ENCODE peak calls at places on chromosomes 7 and 10, in four cellular contexts. L is aorta, Z is right lobe of liver, D is cardiac muscle cell. K is an unnamed sample.

GRCh38 chr10:16770141-16770540 is 47.1 kb downstream of the RSU1 start:
- DNase-seq in L (no peak), Z (no peak), D (no peak), K (no peak)

GRCh38 chr10:72727128-72727527 is 35.2 kb downstream of the MCU start:
- DNase-seq in L (no peak), Z (no peak), D (no peak), K (no peak)

GRCh38 chr10:72466018-72466417 is 111.3 kb upstream of the DNAJB12 start:
- DNase-seq in L (no peak), Z (no peak), D (no peak), K (no peak)

GRCh38 chr10:77244746-77245145 is 392.9 kb downstream of the KCNMA1 start:
- DNase-seq in L (no peak), Z (no peak), D (no peak), K (no peak)

GRCh38 chr7:102284399-102284798 is 2.3 kb upstream of the SH2B2 start:
- DNase-seq in L (no peak), Z (no peak), D (no peak), K (no peak)

GRCh38 chr7:64876792-64877713 is 26.0 kb upstream of the ZNF273 start:
- DNase-seq in L (peak; percentile 75), Z (peak; percentile 47), D (peak; percentile 22), K (peak; percentile 71)

GRCh38 chr10:44960482-44961230 is 1.1 kb downstream of the RASSF4 start:
- DNase-seq in L (peak; percentile 54), Z (no peak), D (no peak), K (no peak)

GRCh38 chr7:1291040-1291689 is 58.5 kb downstream of the UNCX start:
- DNase-seq in L (peak; percentile 37), Z (peak; percentile 12), D (peak; percentile 20), K (no peak)

GRCh38 chr10:30432631-30433285 is 1.2 kb upstream of the MAP3K8 start:
- DNase-seq in L (peak; percentile 68), Z (peak; percentile 43), D (peak; percentile 29), K (peak; percentile 32)

GRCh38 chr7:29442146-29442545 is 121.5 kb upstream of the PRR15 start:
- DNase-seq in L (no peak), Z (no peak), D (peak; percentile 33), K (no peak)

GRCh38 chr7:137628211-137628610 is 218.6 kb downstream of the DGKI start:
- DNase-seq in L (no peak), Z (no peak), D (no peak), K (no peak)

GRCh38 chr7:7564323-7564780 is 2.3 kb upstream of the MIOS start:
- DNase-seq in L (no peak), Z (no peak), D (peak; percentile 27), K (no peak)

GRCh38 chr7:142847353-142847752 is 7.5 kb upstream of the EPHB6 start:
- DNase-seq in L (no peak), Z (no peak), D (no peak), K (no peak)

GRCh38 chr10:19704544-19704943 is 111.7 kb upstream of the PLXDC2 start:
- DNase-seq in L (no peak), Z (no peak), D (no peak), K (no peak)

GRCh38 chr10:83142074-83142563 is 997.2 kb upstream of the GHITM start:
- DNase-seq in L (no peak), Z (no peak), D (no peak), K (no peak)

GRCh38 chr10:121781101-121781500 is 146.7 kb downstream of the ATE1 start:
- DNase-seq in L (no peak), Z (no peak), D (no peak), K (no peak)

GRCh38 chr10:65176994-65177393 is 1655.8 kb downstream of the REEP3 start:
- DNase-seq in L (no peak), Z (no peak), D (no peak), K (no peak)

GRCh38 chr10:14608381-14609001 is 166.2 kb downstream of the FAM107B start:
- DNase-seq in L (peak; percentile 66), Z (peak; percentile 46), D (no peak), K (no peak)
- H3K4me3 ChIP-seq in L (no peak overlapping the region), Z (no peak overlapping the region), D (no peak overlapping the region), K (no peak overlapping the region)

GRCh38 chr7:107934991-107935770 is 44.2 kb downstream of the DLD start:
- DNase-seq in L (no peak), Z (no peak), D (no peak), K (no peak)

GRCh38 chr7:107939472-107940145 is 48.6 kb downstream of the DLD start:
- DNase-seq in L (peak; percentile 78), Z (no peak), D (peak; percentile 85), K (peak; percentile 63)

GRCh38 chr7:107936312-107936711 is 45.3 kb downstream of the DLD start:
- DNase-seq in L (no peak), Z (no peak), D (no peak), K (no peak)

GRCh38 chr7:107938448-107939250 is 47.7 kb downstream of the DLD start:
- DNase-seq in L (no peak), Z (no peak), D (peak; percentile 75), K (peak; percentile 61)

GRCh38 chr7:107937514-107937913 is 46.5 kb downstream of the DLD start:
- DNase-seq in L (no peak), Z (no peak), D (no peak), K (no peak)
- H3K4me1 ChIP-seq in L (peaks cover 6% of the 10 kb centered on the region), Z (no peaks in the 10 kb centered on the region), D (peaks cover 13% of the 10 kb centered on the region), K (peaks cover 57% of the 10 kb centered on the region)

GRCh38 chr10:103841519-103841918 is 13.9 kb downstream of the SH3PXD2A start:
- DNase-seq in L (no peak), Z (no peak), D (no peak), K (no peak)

GRCh38 chr10:103840747-103841085 is 14.7 kb downstream of the SH3PXD2A start:
- DNase-seq in L (no peak), Z (no peak), D (no peak), K (no peak)

GRCh38 chr10:103843045-103843444 is 12.3 kb downstream of the SH3PXD2A start:
- DNase-seq in L (no peak), Z (no peak), D (no peak), K (no peak)

GRCh38 chr10:103843854-103844567 is 11.4 kb downstream of the SH3PXD2A start:
- DNase-seq in L (peak; percentile 78), Z (no peak), D (no peak), K (peak; percentile 82)

GRCh38 chr10:103842605-103843004 is 12.8 kb downstream of the SH3PXD2A start:
- DNase-seq in L (no peak), Z (no peak), D (no peak), K (no peak)
- H3K27ac ChIP-seq in L (no peak overlapping the region), Z (no peak overlapping the region), D (no peak overlapping the region), K (peak overlapping the region; percentile 81)

GRCh38 chr7:157002819-157003421 is 7.5 kb downstream of the MNX1 start:
- DNase-seq in L (no peak), Z (no peak), D (no peak), K (no peak)

GRCh38 chr7:157005456-157006204 is 4.8 kb downstream of the MNX1 start:
- DNase-seq in L (no peak), Z (no peak), D (no peak), K (no peak)

GRCh38 chr7:157004839-157005455 is 5.5 kb downstream of the MNX1 start:
- DNase-seq in L (no peak), Z (no peak), D (no peak), K (no peak)

GRCh38 chr7:157003445-157004049 is 6.9 kb downstream of the MNX1 start:
- DNase-seq in L (no peak), Z (no peak), D (no peak), K (no peak)

DNA sequence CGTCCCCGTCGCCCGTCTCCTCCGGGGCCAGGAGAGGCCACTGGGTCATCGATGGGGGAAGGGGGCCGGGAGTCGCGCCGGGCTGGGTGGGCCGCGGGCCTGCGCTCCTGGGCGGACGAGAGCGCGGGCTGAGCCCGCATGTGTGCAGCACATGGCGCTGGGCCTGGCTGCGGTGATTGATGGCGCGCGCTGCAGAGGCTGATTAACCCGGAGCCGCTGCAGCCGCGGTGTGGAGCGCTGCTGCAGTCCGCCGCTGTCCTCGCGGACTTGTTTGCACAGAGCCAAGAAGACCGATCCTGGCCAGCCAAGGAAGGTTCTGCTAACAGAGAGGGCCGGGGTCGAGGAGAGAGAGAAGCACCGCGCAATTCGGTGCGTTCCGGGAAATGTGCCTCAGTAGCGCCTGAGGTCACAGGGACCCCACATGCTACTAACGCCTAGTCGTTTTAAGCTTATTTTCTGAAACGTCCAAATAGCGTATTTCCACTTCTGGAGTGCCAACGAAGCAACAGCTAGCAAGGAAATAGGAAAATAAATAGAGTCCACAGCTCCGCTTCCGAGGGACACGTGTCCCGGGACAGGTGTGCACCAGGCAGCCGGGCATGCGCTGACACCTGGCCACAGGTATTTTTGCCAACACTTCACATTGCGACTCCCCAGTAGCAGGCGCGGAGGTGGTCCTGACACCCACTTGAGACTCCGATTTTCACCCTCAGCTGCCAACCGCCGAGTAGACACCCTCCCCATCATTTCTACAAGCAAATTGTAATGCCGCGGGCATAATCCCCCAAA is 6.2 kb downstream of the MNX1 start:
- DNase-seq in L (no peak), Z (no peak), D (peak; percentile 49), K (no peak)
- H3K4me3 ChIP-seq in L (no peak overlapping the region), Z (no peak overlapping the region), D (no peak overlapping the region), K (peak overlapping the region; percentile 13)

GRCh38 chr10:5573968-5574641 is 49.3 kb downstream of the CALML3 start:
- DNase-seq in L (peak; percentile 30), Z (no peak), D (no peak), K (no peak)

GRCh38 chr10:5575482-5576153 is 50.9 kb downstream of the CALML3 start:
- DNase-seq in L (no peak), Z (no peak), D (peak; percentile 71), K (no peak)

GRCh38 chr10:5576154-5576748 is 51.5 kb downstream of the CALML3 start:
- DNase-seq in L (no peak), Z (no peak), D (no peak), K (no peak)

GRCh38 chr10:5574642-5575131 is 49.9 kb downstream of the CALML3 start:
- DNase-seq in L (no peak), Z (peak; percentile 66), D (no peak), K (no peak)

DNA sequence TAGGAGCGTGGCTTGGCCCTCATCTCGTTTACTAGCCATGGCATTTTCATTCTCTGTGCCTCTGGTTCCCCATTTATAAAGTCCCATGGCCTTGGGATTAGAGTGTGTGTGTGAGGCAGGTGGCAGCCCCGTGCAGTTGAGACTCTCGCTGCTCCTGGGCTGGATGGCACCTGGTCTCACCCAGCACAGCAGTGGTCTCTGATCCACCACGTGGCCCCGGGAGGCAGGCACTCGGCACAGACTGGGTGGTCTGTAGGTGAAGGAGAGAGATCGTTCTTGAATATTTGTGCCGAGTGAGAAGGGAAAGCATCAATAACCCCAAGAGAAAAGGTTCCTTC is 50.4 kb downstream of the CALML3 start:
- DNase-seq in L (no peak), Z (no peak), D (no peak), K (no peak)
- H3K4me1 ChIP-seq in L (no peaks in the 10 kb centered on the region), Z (no peaks in the 10 kb centered on the region), D (no peaks in the 10 kb centered on the region), K (no peaks in the 10 kb centered on the region)

GRCh38 chr7:123533929-123534382 is 439 bp downstream of the IQUB start:
- DNase-seq in L (no peak), Z (no peak), D (no peak), K (no peak)
- H3K27ac ChIP-seq in L (peak overlapping the region; percentile 14), Z (peak overlapping the region; percentile 14), D (no peak overlapping the region), K (no peak overlapping the region)

K was measured in heart right ventricle.